ENCODE peak calls at places on chromosomes 6 and 20, in nine cellular contexts. One of them, this sample, is unnamed.

GRCh38 chr20:49929142-49929494 is 7.1 kb upstream of the RNF114 start:
- DNase-seq in foreskin fibroblast: no peak
- DNase-seq in GM12878: no peak
- DNase-seq in SJSA1: no peak
- DNase-seq in Caki2: no peak
- DNase-seq in NCI-H1417: no peak
- DNase-seq in GM13977: no peak
- DNase-seq in cardiac fibroblast: no peak
- DNase-seq in naive thymus-derived CD4-positive, alpha-beta T cell: no peak
- DNase-seq in this sample: no peak

GRCh38 chr6:143449731-143450452 is 603 bp downstream of the ADAT2 start:
- DNase-seq in foreskin fibroblast: peak; percentile 61
- DNase-seq in GM12878: peak; percentile 53
- DNase-seq in SJSA1: no peak
- DNase-seq in Caki2: peak; percentile 24
- DNase-seq in NCI-H1417: peak; percentile 37
- DNase-seq in GM13977: no peak
- DNase-seq in cardiac fibroblast: peak; percentile 53
- DNase-seq in naive thymus-derived CD4-positive, alpha-beta T cell: peak; percentile 38
- DNase-seq in this sample: peak; percentile 40

GRCh38 chr6:166221040-166221439 is 53.4 kb upstream of the TBXT start:
- DNase-seq in foreskin fibroblast: no peak
- DNase-seq in GM12878: no peak
- DNase-seq in SJSA1: no peak
- DNase-seq in Caki2: no peak
- DNase-seq in NCI-H1417: no peak
- DNase-seq in GM13977: no peak
- DNase-seq in cardiac fibroblast: no peak
- DNase-seq in naive thymus-derived CD4-positive, alpha-beta T cell: peak; percentile 19
- DNase-seq in this sample: no peak

GRCh38 chr20:24615353-24615752 is 145.9 kb downstream of the SYNDIG1 start:
- DNase-seq in foreskin fibroblast: no peak
- DNase-seq in GM12878: no peak
- DNase-seq in SJSA1: no peak
- DNase-seq in Caki2: no peak
- DNase-seq in NCI-H1417: no peak
- DNase-seq in GM13977: no peak
- DNase-seq in cardiac fibroblast: no peak
- DNase-seq in naive thymus-derived CD4-positive, alpha-beta T cell: no peak
- DNase-seq in this sample: no peak

GRCh38 chr20:33731693-33732165 is at the start of gene ZNF341:
- DNase-seq in foreskin fibroblast: no peak
- DNase-seq in GM12878: peak; percentile 16
- DNase-seq in SJSA1: peak; percentile 83
- DNase-seq in Caki2: peak; percentile 82
- DNase-seq in NCI-H1417: peak; percentile 92
- DNase-seq in GM13977: peak; percentile 89
- DNase-seq in cardiac fibroblast: peak; percentile 84
- DNase-seq in naive thymus-derived CD4-positive, alpha-beta T cell: no peak
- DNase-seq in this sample: peak; percentile 49

GRCh38 chr20:3172933-3173581 is at the start of gene LZTS3:
- DNase-seq in foreskin fibroblast: peak; percentile 70
- DNase-seq in GM12878: no peak
- DNase-seq in SJSA1: peak; percentile 75
- DNase-seq in Caki2: peak; percentile 58
- DNase-seq in NCI-H1417: peak; percentile 57
- DNase-seq in GM13977: peak; percentile 92
- DNase-seq in cardiac fibroblast: peak; percentile 58
- DNase-seq in naive thymus-derived CD4-positive, alpha-beta T cell: peak; percentile 88
- DNase-seq in this sample: no peak

GRCh38 chr6:121055572-121056163 is 278.6 kb downstream of the TBC1D32 start:
- DNase-seq in foreskin fibroblast: peak; percentile 71
- DNase-seq in GM12878: peak; percentile 4
- DNase-seq in SJSA1: peak; percentile 42
- DNase-seq in Caki2: peak; percentile 29
- DNase-seq in NCI-H1417: peak; percentile 49
- DNase-seq in GM13977: peak; percentile 34
- DNase-seq in cardiac fibroblast: peak; percentile 70
- DNase-seq in naive thymus-derived CD4-positive, alpha-beta T cell: peak; percentile 34
- DNase-seq in this sample: peak; percentile 43

GRCh38 chr6:97059473-97059872 is 134.9 kb downstream of the KLHL32 start:
- DNase-seq in foreskin fibroblast: peak; percentile 47
- DNase-seq in GM12878: peak; percentile 17
- DNase-seq in SJSA1: no peak
- DNase-seq in Caki2: peak; percentile 25
- DNase-seq in NCI-H1417: peak; percentile 45
- DNase-seq in GM13977: peak; percentile 68
- DNase-seq in cardiac fibroblast: peak; percentile 65
- DNase-seq in naive thymus-derived CD4-positive, alpha-beta T cell: peak; percentile 41
- DNase-seq in this sample: no peak

GRCh38 chr20:38477747-38478146 is 5.1 kb downstream of the RALGAPB start:
- DNase-seq in foreskin fibroblast: no peak
- DNase-seq in GM12878: no peak
- DNase-seq in SJSA1: no peak
- DNase-seq in Caki2: no peak
- DNase-seq in NCI-H1417: no peak
- DNase-seq in GM13977: no peak
- DNase-seq in cardiac fibroblast: no peak
- DNase-seq in naive thymus-derived CD4-positive, alpha-beta T cell: no peak
- DNase-seq in this sample: no peak

GRCh38 chr6:136439514-136440186 is 110.6 kb downstream of the MAP7 start:
- DNase-seq in foreskin fibroblast: no peak
- DNase-seq in GM12878: no peak
- DNase-seq in SJSA1: no peak
- DNase-seq in Caki2: peak; percentile 82
- DNase-seq in NCI-H1417: no peak
- DNase-seq in GM13977: no peak
- DNase-seq in cardiac fibroblast: no peak
- DNase-seq in naive thymus-derived CD4-positive, alpha-beta T cell: no peak
- DNase-seq in this sample: no peak

GRCh38 chr6:41022294-41022693 is 16.7 kb downstream of the UNC5CL start:
- DNase-seq in foreskin fibroblast: peak; percentile 66
- DNase-seq in GM12878: no peak
- DNase-seq in SJSA1: no peak
- DNase-seq in Caki2: no peak
- DNase-seq in NCI-H1417: no peak
- DNase-seq in GM13977: no peak
- DNase-seq in cardiac fibroblast: peak; percentile 19
- DNase-seq in naive thymus-derived CD4-positive, alpha-beta T cell: no peak
- DNase-seq in this sample: no peak

This sample was measured in HS-27A.